ENCODE peak calls at places on chromosomes 6 and 20, in four cellular contexts. D is pons, S is aorta, A is mucosa of gallbladder. F is an unnamed sample.
A peak's percentile ranks its signal among the peaks of the same experiment; 100 is the strongest.

GRCh38 chr6:160055813-160056212 is 65.8 kb upstream of the SLC22A1 start:
- DNase-seq in S (no peak), D (no peak), A (no peak), F (peak; percentile 50)

GRCh38 chr6:88349511-88349910 is 183.4 kb upstream of the CNR1 start:
- DNase-seq in D (no peak), S (no peak), A (no peak), F (no peak)

GRCh38 chr6:15953152-15953880 is 175.6 kb upstream of the MYLIP start:
- DNase-seq in A (no peak), S (no peak), D (no peak), F (no peak)

GRCh38 chr6:88298446-88298845 is 132.3 kb upstream of the CNR1 start:
- DNase-seq in A (no peak), D (no peak), S (no peak), F (no peak)

GRCh38 chr6:31007694-31008093 is 2.6 kb upstream of the MUC22 start:
- DNase-seq in D (no peak), S (no peak), A (no peak), F (no peak)

GRCh38 chr6:22072939-22073338 is 223.9 kb downstream of the PRL start:
- DNase-seq in D (no peak), S (no peak), A (no peak), F (no peak)

GRCh38 chr20:1935696-1936366 is 40.6 kb downstream of the SIRPA start:
- DNase-seq in A (peak; percentile 85), S (no peak), D (peak; percentile 88), F (peak; percentile 83)

GRCh38 chr6:124487778-124488431 is 474.3 kb upstream of the RNF217 start:
- DNase-seq in D (no peak), A (no peak), S (no peak), F (no peak)

GRCh38 chr6:97978855-97979271 is 695.8 kb upstream of the MMS22L start:
- DNase-seq in S (no peak), D (no peak), A (no peak), F (no peak)

GRCh38 chr20:45944151-45944964 is 9.9 kb downstream of the PCIF1 start:
- DNase-seq in A (no peak), D (no peak), S (no peak), F (no peak)

GRCh38 chr6:27426045-27426620 is 37.6 kb downstream of the ZNF391 start:
- DNase-seq in A (no peak), S (no peak), D (no peak), F (no peak)

GRCh38 chr6:63935732-63936131 is 300.1 kb downstream of the PHF3 start:
- DNase-seq in S (no peak), A (no peak), D (no peak), F (no peak)

GRCh38 chr6:125041740-125042459 is 79.7 kb downstream of the RNF217 start:
- DNase-seq in S (no peak), A (no peak), D (no peak), F (no peak)

GRCh38 chr6:149454405-149454848 is 30.4 kb downstream of the ZC3H12D start:
- DNase-seq in D (peak; percentile 94), A (peak; percentile 89), S (peak; percentile 97), F (peak; percentile 96)

GRCh38 chr20:53652090-53652858 is 58.6 kb upstream of the ZNF217 start:
- DNase-seq in D (peak; percentile 66), A (peak; percentile 23), S (no peak), F (no peak)

GRCh38 chr6:137332637-137333228 is 113.5 kb upstream of the IFNGR1 start:
- DNase-seq in D (no peak), S (no peak), A (no peak), F (no peak)

GRCh38 chr20:53735536-53736050 is 142.0 kb upstream of the ZNF217 start:
- DNase-seq in D (no peak), A (no peak), S (no peak), F (no peak)

GRCh38 chr6:15074806-15075205 is 171.1 kb upstream of the JARID2 start:
- DNase-seq in A (no peak), D (no peak), S (no peak), F (no peak)

GRCh38 chr6:108895591-108895990 is 47.4 kb downstream of the ARMC2 start:
- DNase-seq in S (no peak), A (no peak), D (no peak), F (no peak)